ENCODE peak calls at places on chromosomes 4 and X, in eight cellular contexts. K is EL; Y is NCI-H1105; D is IMR-90; W is GM23248; Z is stimulated activated CD8-positive, alpha-beta memory T cell treated with anti-CD3 and anti-CD28 coated beads, Interleukin-15, amount 100 ng/mL, for 24 hours; C is NCI-H69; R is MCF 10A. H is an unnamed sample.

GRCh38 chr4:153602758-153603157 is 81.3 kb upstream of the TLR2 start:
- DNase-seq in K (no peak), Y (no peak), D (no peak), W (no peak), Z (no peak), C (no peak), R (no peak), H (no peak)

GRCh38 chr4:66636321-66636720 is 909.0 kb downstream of the CENPC start:
- DNase-seq in K (no peak), Y (no peak), D (no peak), W (no peak), Z (no peak), C (peak), R (no peak), H (no peak)

GRCh38 chr4:92235741-92236140 is 68.0 kb upstream of the GRID2 start:
- DNase-seq in K (no peak), Y (no peak), D (peak), W (no peak), Z (no peak), C (peak), R (no peak), H (no peak)

GRCh38 chrX:15404712-15405111 is 20.5 kb upstream of the VEGFD start:
- DNase-seq in K (no peak), Y (no peak), D (peak), W (peak), Z (no peak), C (no peak), R (no peak), H (peak)

GRCh38 chr4:75963558-75963957 is 22.7 kb upstream of the NAAA start:
- DNase-seq in K (no peak), Y (no peak), D (no peak), W (no peak), Z (no peak), C (no peak), R (no peak), H (no peak)

GRCh38 chrX:76454456-76454927 is 27.0 kb downstream of the MAGEE1 start:
- DNase-seq in K (peak), Y (peak), D (peak), W (peak), Z (no peak), C (no peak), R (peak), H (no peak)

GRCh38 chr4:99205104-99205979 is 13.7 kb downstream of the ADH6 start:
- DNase-seq in K (no peak), Y (no peak), D (peak), W (peak), Z (no peak), C (peak), R (peak), H (peak)

GRCh38 chr4:16048639-16049448 is 35.0 kb downstream of the PROM1 start:
- DNase-seq in K (no peak), Y (no peak), D (no peak), W (no peak), Z (no peak), C (no peak), R (no peak), H (no peak)

GRCh38 chr4:24209131-24209530 is 319.3 kb upstream of the PPARGC1A start:
- DNase-seq in K (no peak), Y (no peak), D (no peak), W (no peak), Z (no peak), C (no peak), R (peak), H (no peak)

GRCh38 chr4:26048378-26048882 is 134.4 kb downstream of the SMIM20 start:
- DNase-seq in K (peak), Y (no peak), D (peak), W (peak), Z (no peak), C (no peak), R (peak), H (no peak)

GRCh38 chrX:42530027-42530426 is 247.9 kb downstream of the PPP1R2C start:
- DNase-seq in K (peak), Y (no peak), D (peak), W (peak), Z (no peak), C (no peak), R (peak), H (no peak)

GRCh38 chr4:114137984-114138383 is 158.5 kb upstream of the ARSJ start:
- DNase-seq in K (no peak), Y (no peak), D (no peak), W (no peak), Z (no peak), C (no peak), R (no peak), H (no peak)